ENCODE peak calls at places on chromosomes 16 and 17, in seven cellular contexts. One of them, this sample, is unnamed. For H3K27me3, the result is how much of the 10 kb centered on the place peaks cover.

GRCh38 chr16:84816485-84816884 is 3.3 kb upstream of the CRISPLD2 start:
- DNase-seq in left ventricle myocardium inferior: no peak
- DNase-seq in CD4-positive, alpha-beta T cell: no peak
- DNase-seq in CD4-positive, CD25-positive, alpha-beta regulatory T cell: no peak
- DNase-seq in MM.1S: no peak
- DNase-seq in IMR-90: no peak
- DNase-seq in cardiac muscle cell: no peak
- DNase-seq in this sample: no peak

GRCh38 chr17:77345260-77345910 is 204.6 kb downstream of the SEC14L1 start:
- DNase-seq in IMR-90: no peak
- DNase-seq in MM.1S: no peak
- DNase-seq in cardiac muscle cell: no peak
- DNase-seq in CD4-positive, CD25-positive, alpha-beta regulatory T cell: no peak
- DNase-seq in left ventricle myocardium inferior: no peak
- DNase-seq in CD4-positive, alpha-beta T cell: no peak
- DNase-seq in this sample: no peak

GRCh38 chr16:58614212-58614611 is 15.4 kb downstream of the CNOT1 start:
- DNase-seq in MM.1S: no peak
- DNase-seq in cardiac muscle cell: no peak
- DNase-seq in CD4-positive, CD25-positive, alpha-beta regulatory T cell: no peak
- DNase-seq in IMR-90: peak
- DNase-seq in CD4-positive, alpha-beta T cell: no peak
- DNase-seq in left ventricle myocardium inferior: no peak
- DNase-seq in this sample: no peak

GRCh38 chr17:17659340-17659739 is 21.9 kb upstream of the RAI1 start:
- DNase-seq in MM.1S: no peak
- DNase-seq in IMR-90: no peak
- DNase-seq in CD4-positive, CD25-positive, alpha-beta regulatory T cell: no peak
- DNase-seq in cardiac muscle cell: no peak
- DNase-seq in CD4-positive, alpha-beta T cell: no peak
- DNase-seq in left ventricle myocardium inferior: no peak
- DNase-seq in this sample: no peak

GRCh38 chr16:47374629-47375028 is 86.2 kb downstream of the ITFG1 start:
- DNase-seq in IMR-90: peak
- DNase-seq in MM.1S: no peak
- DNase-seq in CD4-positive, CD25-positive, alpha-beta regulatory T cell: no peak
- DNase-seq in cardiac muscle cell: no peak
- DNase-seq in CD4-positive, alpha-beta T cell: no peak
- DNase-seq in left ventricle myocardium inferior: no peak
- DNase-seq in this sample: no peak

GRCh38 chr17:8013731-8014557 is 11.5 kb downstream of the GUCY2D start:
- DNase-seq in IMR-90: no peak
- DNase-seq in CD4-positive, CD25-positive, alpha-beta regulatory T cell: no peak
- DNase-seq in MM.1S: no peak
- DNase-seq in cardiac muscle cell: no peak
- DNase-seq in CD4-positive, alpha-beta T cell: no peak
- DNase-seq in left ventricle myocardium inferior: no peak
- DNase-seq in this sample: no peak

GRCh38 chr17:13311301-13311700 is 290.4 kb downstream of the HS3ST3A1 start:
- DNase-seq in CD4-positive, alpha-beta T cell: no peak
- DNase-seq in IMR-90: peak
- DNase-seq in left ventricle myocardium inferior: no peak
- DNase-seq in CD4-positive, CD25-positive, alpha-beta regulatory T cell: no peak
- DNase-seq in cardiac muscle cell: no peak
- DNase-seq in MM.1S: no peak
- DNase-seq in this sample: no peak

GRCh38 chr16:71771571-71771970 is 37.1 kb downstream of the AP1G1 start:
- DNase-seq in cardiac muscle cell: no peak
- DNase-seq in left ventricle myocardium inferior: no peak
- DNase-seq in CD4-positive, alpha-beta T cell: no peak
- DNase-seq in CD4-positive, CD25-positive, alpha-beta regulatory T cell: no peak
- DNase-seq in MM.1S: no peak
- DNase-seq in IMR-90: no peak
- DNase-seq in this sample: no peak

GRCh38 chr16:4369006-4369766 is 2.5 kb upstream of the VASN start:
- DNase-seq in IMR-90: peak
- DNase-seq in CD4-positive, CD25-positive, alpha-beta regulatory T cell: no peak
- DNase-seq in MM.1S: no peak
- DNase-seq in cardiac muscle cell: no peak
- DNase-seq in CD4-positive, alpha-beta T cell: no peak
- DNase-seq in left ventricle myocardium inferior: no peak
- DNase-seq in this sample: no peak

GRCh38 chr17:81371910-81372760 is 23.1 kb upstream of the BAHCC1 start:
- DNase-seq in CD4-positive, CD25-positive, alpha-beta regulatory T cell: no peak
- DNase-seq in IMR-90: peak
- DNase-seq in CD4-positive, alpha-beta T cell: no peak
- DNase-seq in MM.1S: no peak
- DNase-seq in left ventricle myocardium inferior: peak
- DNase-seq in cardiac muscle cell: peak
- DNase-seq in this sample: no peak

GRCh38 chr17:19364699-19365498 is 2.4 kb upstream of the B9D1 start:
- DNase-seq in MM.1S: no peak
- DNase-seq in IMR-90: no peak
- DNase-seq in cardiac muscle cell: peak
- DNase-seq in CD4-positive, alpha-beta T cell: no peak
- DNase-seq in CD4-positive, CD25-positive, alpha-beta regulatory T cell: no peak
- DNase-seq in left ventricle myocardium inferior: no peak
- DNase-seq in this sample: no peak

GRCh38 chr16:87560428-87561199 is 41.7 kb upstream of the JPH3 start:
- DNase-seq in left ventricle myocardium inferior: peak
- DNase-seq in cardiac muscle cell: no peak
- DNase-seq in CD4-positive, CD25-positive, alpha-beta regulatory T cell: no peak
- DNase-seq in IMR-90: no peak
- DNase-seq in CD4-positive, alpha-beta T cell: no peak
- DNase-seq in MM.1S: no peak
- DNase-seq in this sample: no peak

GRCh38 chr17:40564883-40565744 is at the start of gene CCR7:
- DNase-seq in IMR-90: no peak
- DNase-seq in CD4-positive, CD25-positive, alpha-beta regulatory T cell: peak
- DNase-seq in CD4-positive, alpha-beta T cell: peak
- DNase-seq in left ventricle myocardium inferior: no peak
- DNase-seq in MM.1S: no peak
- DNase-seq in cardiac muscle cell: no peak
- DNase-seq in this sample: peak

GRCh38 chr16:4431023-4431422 is 5.4 kb downstream of the DNAJA3 start:
- DNase-seq in cardiac muscle cell: no peak
- DNase-seq in CD4-positive, CD25-positive, alpha-beta regulatory T cell: no peak
- DNase-seq in IMR-90: no peak
- DNase-seq in left ventricle myocardium inferior: no peak
- DNase-seq in MM.1S: no peak
- DNase-seq in CD4-positive, alpha-beta T cell: no peak
- DNase-seq in this sample: no peak

GRCh38 chr16:25691519-25692091 is at the start of gene HS3ST4:
- DNase-seq in IMR-90: no peak
- DNase-seq in MM.1S: no peak
- DNase-seq in left ventricle myocardium inferior: no peak
- DNase-seq in CD4-positive, alpha-beta T cell: no peak
- DNase-seq in CD4-positive, CD25-positive, alpha-beta regulatory T cell: no peak
- DNase-seq in cardiac muscle cell: peak
- DNase-seq in this sample: no peak

GRCh38 chr17:33459078-33459940 is 166.2 kb upstream of the ASIC2 start:
- DNase-seq in cardiac muscle cell: no peak
- DNase-seq in CD4-positive, CD25-positive, alpha-beta regulatory T cell: no peak
- DNase-seq in CD4-positive, alpha-beta T cell: no peak
- DNase-seq in MM.1S: peak
- DNase-seq in left ventricle myocardium inferior: no peak
- DNase-seq in IMR-90: no peak
- DNase-seq in this sample: no peak

GRCh38 chr17:4786516-4786915 is 352 bp upstream of the VMO1 start:
- DNase-seq in CD4-positive, CD25-positive, alpha-beta regulatory T cell: no peak
- DNase-seq in left ventricle myocardium inferior: no peak
- DNase-seq in cardiac muscle cell: no peak
- DNase-seq in MM.1S: no peak
- DNase-seq in CD4-positive, alpha-beta T cell: no peak
- DNase-seq in IMR-90: no peak
- DNase-seq in this sample: no peak

GRCh38 chr17:13597723-13598347 is 3.9 kb downstream of the HS3ST3A1 start:
- DNase-seq in MM.1S: peak
- DNase-seq in CD4-positive, alpha-beta T cell: no peak
- DNase-seq in CD4-positive, CD25-positive, alpha-beta regulatory T cell: peak
- DNase-seq in IMR-90: peak
- DNase-seq in cardiac muscle cell: peak
- DNase-seq in left ventricle myocardium inferior: no peak
- DNase-seq in this sample: peak

GRCh38 chr16:4911831-4912422 is 25.0 kb downstream of the PPL start:
- DNase-seq in MM.1S: no peak
- DNase-seq in left ventricle myocardium inferior: no peak
- DNase-seq in CD4-positive, alpha-beta T cell: no peak
- DNase-seq in IMR-90: peak
- DNase-seq in cardiac muscle cell: no peak
- DNase-seq in CD4-positive, CD25-positive, alpha-beta regulatory T cell: no peak
- DNase-seq in this sample: no peak

DNA sequence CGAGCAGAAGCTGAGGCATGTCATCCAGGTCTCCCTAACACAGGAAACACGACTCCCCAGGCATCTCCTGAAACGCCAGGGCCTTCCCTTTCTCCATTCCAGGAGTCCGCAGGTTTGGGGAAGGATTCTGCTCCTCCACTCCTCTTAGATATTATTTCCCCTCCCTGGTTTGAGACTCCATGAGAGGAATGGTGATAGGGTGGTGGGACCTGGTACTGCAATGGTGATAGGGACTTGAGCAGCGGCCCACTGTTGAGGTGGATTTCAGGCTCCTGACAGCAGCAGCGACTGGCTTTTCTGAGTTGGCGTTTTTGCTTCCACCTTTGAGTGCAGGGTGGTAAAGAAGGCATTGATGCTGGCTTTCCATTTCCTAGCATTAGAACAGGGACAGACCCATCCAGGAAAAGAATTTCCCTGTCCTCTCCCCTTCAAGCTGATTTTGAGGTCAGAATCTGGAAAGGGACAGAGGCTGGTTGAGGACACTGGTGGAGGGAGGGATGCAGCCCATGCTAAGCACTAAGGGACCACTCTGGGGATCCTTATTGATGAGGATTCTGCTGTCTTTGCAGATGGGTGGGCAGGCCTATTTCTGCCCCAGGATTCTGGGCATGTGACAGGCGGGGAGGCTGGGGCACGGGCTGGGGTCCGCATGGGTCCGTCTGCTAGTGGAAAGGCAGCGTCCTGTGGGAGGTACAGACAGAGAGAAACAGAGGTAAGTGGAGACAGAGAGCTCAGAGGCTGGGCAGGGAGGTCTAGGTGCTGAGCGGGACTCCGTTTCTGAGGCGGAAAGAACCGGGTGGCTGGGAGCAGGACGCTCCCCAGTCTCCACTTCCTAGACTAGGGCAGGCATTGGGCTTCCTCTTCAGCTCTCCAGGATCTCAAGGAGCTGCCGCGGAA is 1.3 kb upstream of the TBX4 start:
- DNase-seq in cardiac muscle cell: no peak
- DNase-seq in IMR-90: no peak
- DNase-seq in left ventricle myocardium inferior: no peak
- DNase-seq in CD4-positive, CD25-positive, alpha-beta regulatory T cell: no peak
- DNase-seq in CD4-positive, alpha-beta T cell: no peak
- DNase-seq in MM.1S: no peak
- DNase-seq in this sample: no peak
- H3K27me3 ChIP-seq in cardiac muscle cell: half or more
- H3K27me3 ChIP-seq in IMR-90: half or more
- H3K27me3 ChIP-seq in left ventricle myocardium inferior: half or more
- H3K27me3 ChIP-seq in CD4-positive, CD25-positive, alpha-beta regulatory T cell: under half
- H3K27me3 ChIP-seq in CD4-positive, alpha-beta T cell: half or more
- H3K27me3 ChIP-seq in MM.1S: under half
- H3K27me3 ChIP-seq in this sample: under half

GRCh38 chr17:3588104-3588503 is 21.1 kb downstream of the TRPV1 start:
- DNase-seq in CD4-positive, alpha-beta T cell: no peak
- DNase-seq in MM.1S: no peak
- DNase-seq in left ventricle myocardium inferior: no peak
- DNase-seq in IMR-90: no peak
- DNase-seq in CD4-positive, CD25-positive, alpha-beta regulatory T cell: no peak
- DNase-seq in cardiac muscle cell: no peak
- DNase-seq in this sample: no peak

GRCh38 chr17:3585826-3586225 is 23.4 kb downstream of the TRPV1 start:
- DNase-seq in CD4-positive, CD25-positive, alpha-beta regulatory T cell: no peak
- DNase-seq in left ventricle myocardium inferior: no peak
- DNase-seq in cardiac muscle cell: no peak
- DNase-seq in IMR-90: no peak
- DNase-seq in MM.1S: no peak
- DNase-seq in CD4-positive, alpha-beta T cell: no peak
- DNase-seq in this sample: no peak

GRCh38 chr17:3582921-3583320 is 25.3 kb upstream of the TRPV3 start:
- DNase-seq in IMR-90: no peak
- DNase-seq in MM.1S: no peak
- DNase-seq in cardiac muscle cell: no peak
- DNase-seq in CD4-positive, CD25-positive, alpha-beta regulatory T cell: no peak
- DNase-seq in CD4-positive, alpha-beta T cell: no peak
- DNase-seq in left ventricle myocardium inferior: no peak
- DNase-seq in this sample: no peak

DNA sequence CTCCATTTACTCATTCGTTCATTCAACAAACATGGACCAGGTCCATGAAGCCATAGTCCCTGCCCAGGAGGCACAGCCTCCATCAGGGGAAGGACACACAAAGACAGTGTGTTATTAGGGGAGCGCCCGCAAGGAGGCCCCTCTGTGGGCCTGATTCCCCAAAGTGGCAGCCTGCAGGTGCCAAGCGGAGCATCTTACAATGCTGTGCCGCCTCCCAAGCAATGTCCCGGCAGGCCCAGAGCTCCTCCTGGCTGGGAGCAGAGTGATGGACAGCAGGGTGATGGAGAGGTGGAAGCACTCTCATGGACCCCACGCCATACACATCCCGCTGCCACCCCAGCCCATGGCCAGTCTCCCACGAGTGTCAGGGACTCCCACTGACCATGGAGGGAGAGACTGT is 25.8 kb downstream of the TRPV1 start:
- DNase-seq in CD4-positive, alpha-beta T cell: no peak
- DNase-seq in MM.1S: no peak
- DNase-seq in left ventricle myocardium inferior: no peak
- DNase-seq in cardiac muscle cell: no peak
- DNase-seq in CD4-positive, CD25-positive, alpha-beta regulatory T cell: no peak
- DNase-seq in IMR-90: no peak
- DNase-seq in this sample: no peak
- H3K27ac ChIP-seq in CD4-positive, alpha-beta T cell: no peak
- H3K27ac ChIP-seq in MM.1S: no peak
- H3K27ac ChIP-seq in left ventricle myocardium inferior: no peak
- H3K27ac ChIP-seq in cardiac muscle cell: no peak
- H3K27ac ChIP-seq in CD4-positive, CD25-positive, alpha-beta regulatory T cell: no peak
- H3K27ac ChIP-seq in IMR-90: no peak
- H3K27ac ChIP-seq in this sample: no peak

GRCh38 chr16:8898660-8899318 is 16.6 kb downstream of the LITAFD start:
- DNase-seq in CD4-positive, alpha-beta T cell: no peak
- DNase-seq in MM.1S: no peak
- DNase-seq in left ventricle myocardium inferior: no peak
- DNase-seq in cardiac muscle cell: no peak
- DNase-seq in CD4-positive, CD25-positive, alpha-beta regulatory T cell: no peak
- DNase-seq in IMR-90: no peak
- DNase-seq in this sample: no peak
- H3K27me3 ChIP-seq in CD4-positive, alpha-beta T cell: under half
- H3K27me3 ChIP-seq in MM.1S: under half
- H3K27me3 ChIP-seq in left ventricle myocardium inferior: under half
- H3K27me3 ChIP-seq in cardiac muscle cell: under half
- H3K27me3 ChIP-seq in CD4-positive, CD25-positive, alpha-beta regulatory T cell: under half
- H3K27me3 ChIP-seq in IMR-90: under half
- H3K27me3 ChIP-seq in this sample: under half

DNA sequence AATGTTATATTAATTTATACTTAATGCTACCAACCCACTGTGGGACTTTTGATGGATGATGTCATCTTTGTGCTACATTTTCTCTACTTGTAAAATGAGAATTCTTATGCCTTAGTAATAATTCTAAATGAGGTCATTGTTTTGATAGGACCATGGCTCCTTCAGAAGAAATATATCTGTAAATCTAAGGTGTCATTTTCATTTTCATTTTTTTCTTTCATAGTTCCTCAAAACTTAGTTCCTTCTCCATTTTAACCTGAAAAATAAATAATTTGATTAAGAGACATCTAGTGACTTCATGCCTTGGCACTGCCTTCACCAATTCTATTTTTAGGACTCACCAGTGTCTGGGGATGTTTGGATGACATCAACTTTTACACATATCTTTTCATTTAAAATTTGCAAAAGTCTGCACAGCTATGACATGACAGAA is 48.6 kb downstream of the GPRC5B start:
- DNase-seq in IMR-90: peak
- DNase-seq in left ventricle myocardium inferior: no peak
- DNase-seq in CD4-positive, alpha-beta T cell: no peak
- DNase-seq in cardiac muscle cell: no peak
- DNase-seq in CD4-positive, CD25-positive, alpha-beta regulatory T cell: no peak
- DNase-seq in MM.1S: no peak
- DNase-seq in this sample: no peak
- H3K27ac ChIP-seq in IMR-90: no peak
- H3K27ac ChIP-seq in left ventricle myocardium inferior: peak
- H3K27ac ChIP-seq in CD4-positive, alpha-beta T cell: no peak
- H3K27ac ChIP-seq in cardiac muscle cell: no peak
- H3K27ac ChIP-seq in CD4-positive, CD25-positive, alpha-beta regulatory T cell: no peak
- H3K27ac ChIP-seq in MM.1S: no peak
- H3K27ac ChIP-seq in this sample: no peak

This sample was measured in CD8-positive, alpha-beta T cell.